ENCODE peak calls at places on chromosomes 12 and 14, in six cellular contexts. V is substantia nigra, H is Calu3, I is endodermal cell, G is T-helper 1 cell, P is lower leg skin. X is an unnamed sample.

GRCh38 chr12:123365141-123365917 is 682 bp upstream of the SBNO1 start:
- DNase-seq in H (peak; percentile 99), G (peak; percentile 97), P (peak; percentile 99), I (peak; percentile 100), V (peak; percentile 98), X (peak; percentile 96)

GRCh38 chr12:66352197-66352596 is 49.9 kb downstream of the HELB start:
- DNase-seq in I (peak; percentile 92), P (no peak), G (no peak), H (peak; percentile 58), V (peak; percentile 3), X (no peak)

GRCh38 chr12:8734873-8735381 is 37.1 kb downstream of the RIMKLB start:
- DNase-seq in P (no peak), I (no peak), V (no peak), G (no peak), H (no peak), X (no peak)

GRCh38 chr12:109988274-109988673 is 7.9 kb downstream of the GIT2 start:
- DNase-seq in I (no peak), V (no peak), P (no peak), G (no peak), H (no peak), X (no peak)

GRCh38 chr12:67414011-67414715 is 145.0 kb downstream of the CAND1 start:
- DNase-seq in V (no peak), G (no peak), P (no peak), H (no peak), I (no peak), X (no peak)

GRCh38 chr12:100842156-100842555 is 47.6 kb downstream of the ANO4 start:
- DNase-seq in I (no peak), H (no peak), G (no peak), V (no peak), P (no peak), X (no peak)

GRCh38 chr14:104882991-104883660 is 18.1 kb downstream of the CEP170B start:
- DNase-seq in P (no peak), G (no peak), I (peak; percentile 35), H (no peak), V (no peak), X (no peak)

GRCh38 chr12:120037851-120038250 is 48.8 kb downstream of the BICDL1 start:
- DNase-seq in P (no peak), H (no peak), G (no peak), I (no peak), V (no peak), X (no peak)

GRCh38 chr14:68363841-68364711 is 428.8 kb downstream of the ZFP36L1 start:
- DNase-seq in P (peak; percentile 85), G (no peak), H (peak; percentile 29), I (peak; percentile 95), V (peak; percentile 27), X (no peak)

GRCh38 chr12:65364021-65364420 is 85.5 kb downstream of the MSRB3 start:
- DNase-seq in H (no peak), P (no peak), G (no peak), I (no peak), V (no peak), X (no peak)

GRCh38 chr14:85414142-85414541 is 115.8 kb upstream of the FLRT2 start:
- DNase-seq in V (no peak), H (no peak), P (no peak), I (no peak), G (no peak), X (no peak)

GRCh38 chr12:11600199-11600598 is 49.3 kb upstream of the ETV6 start:
- DNase-seq in I (no peak), P (no peak), H (no peak), V (no peak), G (no peak), X (no peak)

GRCh38 chr14:58737511-58737910 is 99.7 kb downstream of the DACT1 start:
- DNase-seq in P (no peak), I (no peak), H (no peak), G (no peak), V (no peak), X (no peak)

GRCh38 chr12:53267309-53268008 is 640 bp upstream of the ESPL1 start:
- DNase-seq in P (no peak), H (peak; percentile 4), G (no peak), I (no peak), V (no peak), X (no peak)

GRCh38 chr12:40063424-40063823 is 42.5 kb downstream of the SLC2A13 start:
- DNase-seq in I (no peak), V (no peak), H (no peak), P (no peak), G (no peak), X (no peak)

GRCh38 chr14:70086685-70087379 is 101.9 kb downstream of the SLC8A3 start:
- DNase-seq in H (peak; percentile 41), G (no peak), P (no peak), I (peak; percentile 72), V (peak; percentile 1), X (no peak)

GRCh38 chr12:127257366-127257935 is 1009.5 kb upstream of the TMEM132C start:
- DNase-seq in P (no peak), I (no peak), V (no peak), H (no peak), G (no peak), X (no peak)

GRCh38 chr14:51650721-51651387 is 856 bp upstream of the FRMD6 start:
- DNase-seq in G (no peak), V (no peak), P (peak; percentile 87), I (peak; percentile 70), H (peak; percentile 30), X (no peak)

GRCh38 chr12:112182499-112182898 is 57.1 kb downstream of the TRAFD1 start:
- DNase-seq in V (peak; percentile 77), P (no peak), I (no peak), G (no peak), H (no peak), X (no peak)